ENCODE peak calls at places on chromosomes 2 and 18, in eight cellular contexts. One of them, this sample, is unnamed. For H3K27me3, the result is how much of the 10 kb centered on the place peaks cover.

GRCh38 chr2:179711375-179711774 is 150.0 kb downstream of the ZNF385B start:
- DNase-seq in mesenchymal stem cell: no peak
- DNase-seq in mesendoderm: peak
- DNase-seq in astrocyte: no peak
- DNase-seq in mammary epithelial cell: peak
- DNase-seq in heart right ventricle: no peak
- DNase-seq in HCT116: no peak
- DNase-seq in GM23248: no peak
- DNase-seq in this sample: peak

GRCh38 chr2:23562143-23562542 is 177.2 kb downstream of the KLHL29 start:
- DNase-seq in mesenchymal stem cell: no peak
- DNase-seq in heart right ventricle: no peak
- DNase-seq in mammary epithelial cell: no peak
- DNase-seq in GM23248: no peak
- DNase-seq in mesendoderm: no peak
- DNase-seq in HCT116: no peak
- DNase-seq in astrocyte: no peak
- DNase-seq in this sample: no peak

GRCh38 chr18:24189007-24189528 is 50.2 kb downstream of the CABYR start:
- DNase-seq in GM23248: peak
- DNase-seq in HCT116: no peak
- DNase-seq in mesendoderm: no peak
- DNase-seq in mammary epithelial cell: no peak
- DNase-seq in astrocyte: no peak
- DNase-seq in mesenchymal stem cell: no peak
- DNase-seq in heart right ventricle: no peak
- DNase-seq in this sample: peak

GRCh38 chr2:145220496-145220895 is 700.6 kb upstream of the ZEB2 start:
- DNase-seq in mesendoderm: no peak
- DNase-seq in mammary epithelial cell: no peak
- DNase-seq in mesenchymal stem cell: no peak
- DNase-seq in astrocyte: no peak
- DNase-seq in heart right ventricle: no peak
- DNase-seq in HCT116: no peak
- DNase-seq in GM23248: no peak
- DNase-seq in this sample: no peak

GRCh38 chr2:26471278-26471677 is 6.6 kb downstream of the OTOF start:
- DNase-seq in mesenchymal stem cell: no peak
- DNase-seq in GM23248: no peak
- DNase-seq in heart right ventricle: no peak
- DNase-seq in mammary epithelial cell: no peak
- DNase-seq in mesendoderm: peak
- DNase-seq in HCT116: no peak
- DNase-seq in astrocyte: no peak
- DNase-seq in this sample: no peak

GRCh38 chr2:24576617-24577016 is 85.6 kb downstream of the NCOA1 start:
- DNase-seq in heart right ventricle: no peak
- DNase-seq in mammary epithelial cell: no peak
- DNase-seq in GM23248: no peak
- DNase-seq in HCT116: no peak
- DNase-seq in mesendoderm: no peak
- DNase-seq in astrocyte: no peak
- DNase-seq in mesenchymal stem cell: no peak
- DNase-seq in this sample: no peak

GRCh38 chr18:13558132-13558531 is 168.2 kb downstream of the FAM210A start:
- DNase-seq in astrocyte: peak
- DNase-seq in HCT116: peak
- DNase-seq in heart right ventricle: peak
- DNase-seq in mesenchymal stem cell: peak
- DNase-seq in GM23248: peak
- DNase-seq in mammary epithelial cell: peak
- DNase-seq in mesendoderm: peak
- DNase-seq in this sample: peak

GRCh38 chr2:190649035-190649797 is at the start of gene NAB1:
- DNase-seq in mesendoderm: peak
- DNase-seq in HCT116: no peak
- DNase-seq in mesenchymal stem cell: peak
- DNase-seq in GM23248: peak
- DNase-seq in heart right ventricle: peak
- DNase-seq in astrocyte: no peak
- DNase-seq in mammary epithelial cell: peak
- DNase-seq in this sample: peak

GRCh38 chr2:152505495-152505906 is 170.5 kb downstream of the FMNL2 start:
- DNase-seq in HCT116: no peak
- DNase-seq in astrocyte: peak
- DNase-seq in mammary epithelial cell: peak
- DNase-seq in heart right ventricle: no peak
- DNase-seq in GM23248: peak
- DNase-seq in mesendoderm: no peak
- DNase-seq in mesenchymal stem cell: peak
- DNase-seq in this sample: no peak

GRCh38 chr2:98134138-98134537 is 47.2 kb downstream of the VWA3B start:
- DNase-seq in mesendoderm: peak
- DNase-seq in astrocyte: peak
- DNase-seq in heart right ventricle: peak
- DNase-seq in mammary epithelial cell: no peak
- DNase-seq in mesenchymal stem cell: no peak
- DNase-seq in GM23248: peak
- DNase-seq in HCT116: no peak
- DNase-seq in this sample: no peak

DNA sequence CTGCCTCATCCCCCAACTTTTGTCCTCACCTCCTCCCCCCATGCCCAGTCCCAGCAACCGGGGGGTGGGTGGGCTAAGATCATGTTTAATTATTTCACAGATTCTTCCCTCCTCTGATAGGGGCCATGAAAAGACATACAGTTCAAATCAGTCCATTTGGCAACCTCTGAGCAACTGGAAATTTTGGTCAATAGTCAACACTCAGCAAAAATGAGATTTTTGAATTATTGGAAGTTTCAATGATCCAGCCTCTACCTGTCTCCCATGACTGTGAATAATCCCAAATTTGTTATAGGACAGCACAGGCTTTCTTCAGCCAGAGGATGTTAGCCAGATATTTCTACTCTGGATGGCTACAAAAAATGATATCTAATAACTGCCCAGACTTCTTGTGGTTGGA is 549.9 kb downstream of the TNS1 start:
- DNase-seq in astrocyte: no peak
- DNase-seq in mesenchymal stem cell: no peak
- DNase-seq in heart right ventricle: no peak
- DNase-seq in HCT116: no peak
- DNase-seq in mammary epithelial cell: no peak
- DNase-seq in mesendoderm: no peak
- DNase-seq in GM23248: no peak
- DNase-seq in this sample: no peak
- H3K27me3 ChIP-seq in astrocyte: under half
- H3K27me3 ChIP-seq in mesenchymal stem cell: under half
- H3K27me3 ChIP-seq in heart right ventricle: under half
- H3K27me3 ChIP-seq in HCT116: under half
- H3K27me3 ChIP-seq in mammary epithelial cell: under half
- H3K27me3 ChIP-seq in mesendoderm: under half
- H3K27me3 ChIP-seq in GM23248: under half
- H3K27me3 ChIP-seq in this sample: under half

GRCh38 chr2:119451336-119452050 is 19.8 kb downstream of the TMEM37 start:
- DNase-seq in mesenchymal stem cell: no peak
- DNase-seq in mesendoderm: no peak
- DNase-seq in heart right ventricle: no peak
- DNase-seq in mammary epithelial cell: no peak
- DNase-seq in GM23248: no peak
- DNase-seq in HCT116: no peak
- DNase-seq in astrocyte: no peak
- DNase-seq in this sample: no peak

GRCh38 chr2:119453972-119454593 is 22.4 kb downstream of the TMEM37 start:
- DNase-seq in heart right ventricle: no peak
- DNase-seq in astrocyte: no peak
- DNase-seq in mesendoderm: no peak
- DNase-seq in HCT116: no peak
- DNase-seq in GM23248: no peak
- DNase-seq in mammary epithelial cell: no peak
- DNase-seq in mesenchymal stem cell: no peak
- DNase-seq in this sample: no peak

GRCh38 chr2:119449526-119449925 is 17.9 kb downstream of the TMEM37 start:
- DNase-seq in mesenchymal stem cell: no peak
- DNase-seq in mesendoderm: no peak
- DNase-seq in astrocyte: no peak
- DNase-seq in GM23248: no peak
- DNase-seq in mammary epithelial cell: no peak
- DNase-seq in HCT116: no peak
- DNase-seq in heart right ventricle: no peak
- DNase-seq in this sample: no peak

GRCh38 chr2:119460076-119460475 is 28.4 kb downstream of the TMEM37 start:
- DNase-seq in GM23248: peak
- DNase-seq in HCT116: no peak
- DNase-seq in mesendoderm: no peak
- DNase-seq in heart right ventricle: no peak
- DNase-seq in astrocyte: no peak
- DNase-seq in mesenchymal stem cell: no peak
- DNase-seq in mammary epithelial cell: peak
- DNase-seq in this sample: no peak

DNA sequence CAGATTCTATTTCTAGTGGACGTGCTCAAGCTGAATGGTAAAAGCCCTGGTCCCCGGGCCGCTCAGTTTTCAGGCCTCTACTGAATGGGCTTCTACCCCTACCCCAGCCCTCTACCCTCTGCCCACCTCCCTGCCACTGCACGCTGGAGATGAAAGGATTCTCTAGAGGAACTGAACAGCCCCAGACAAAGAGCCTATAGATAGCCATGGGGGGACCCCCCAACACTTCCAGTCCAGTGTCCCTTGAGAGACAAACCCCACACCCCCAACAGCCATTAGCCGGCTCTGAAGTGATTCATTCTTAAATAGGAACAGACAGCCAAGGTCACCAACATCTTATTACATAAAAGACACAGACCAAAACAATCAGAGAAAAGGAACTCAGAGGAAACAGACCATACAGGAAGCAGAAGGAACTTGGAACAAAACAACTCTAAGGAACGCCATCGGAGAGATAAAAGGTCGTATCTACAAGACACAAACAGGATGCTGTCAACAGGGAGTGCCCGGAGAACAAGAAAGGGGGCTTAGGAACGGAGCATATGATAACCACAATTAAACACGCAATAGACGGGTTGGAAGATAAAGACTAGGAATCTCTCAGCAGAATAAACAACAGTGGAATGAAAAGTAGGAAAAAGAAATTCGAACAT is 23.5 kb downstream of the TMEM37 start:
- DNase-seq in heart right ventricle: no peak
- DNase-seq in GM23248: no peak
- DNase-seq in astrocyte: no peak
- DNase-seq in HCT116: no peak
- DNase-seq in mesendoderm: no peak
- DNase-seq in mesenchymal stem cell: no peak
- DNase-seq in mammary epithelial cell: no peak
- DNase-seq in this sample: no peak
- H3K27me3 ChIP-seq in heart right ventricle: under half
- H3K27me3 ChIP-seq in GM23248: under half
- H3K27me3 ChIP-seq in astrocyte: under half
- H3K27me3 ChIP-seq in HCT116: under half
- H3K27me3 ChIP-seq in mesendoderm: under half
- H3K27me3 ChIP-seq in mesenchymal stem cell: under half
- H3K27me3 ChIP-seq in mammary epithelial cell: under half
- H3K27me3 ChIP-seq in this sample: under half

GRCh38 chr2:194883711-194884110 is 773.3 kb upstream of the SLC39A10 start:
- DNase-seq in GM23248: no peak
- DNase-seq in mesendoderm: no peak
- DNase-seq in heart right ventricle: no peak
- DNase-seq in mesenchymal stem cell: no peak
- DNase-seq in HCT116: no peak
- DNase-seq in mammary epithelial cell: no peak
- DNase-seq in astrocyte: no peak
- DNase-seq in this sample: no peak
- H3K27me3 ChIP-seq in GM23248: under half
- H3K27me3 ChIP-seq in mesendoderm: under half
- H3K27me3 ChIP-seq in heart right ventricle: under half
- H3K27me3 ChIP-seq in mesenchymal stem cell: under half
- H3K27me3 ChIP-seq in HCT116: under half
- H3K27me3 ChIP-seq in mammary epithelial cell: under half
- H3K27me3 ChIP-seq in astrocyte: under half
- H3K27me3 ChIP-seq in this sample: under half

GRCh38 chr2:170712653-170713279 is 2.4 kb upstream of the SP5 start:
- DNase-seq in mesendoderm: peak
- DNase-seq in HCT116: no peak
- DNase-seq in heart right ventricle: no peak
- DNase-seq in astrocyte: no peak
- DNase-seq in GM23248: no peak
- DNase-seq in mammary epithelial cell: no peak
- DNase-seq in mesenchymal stem cell: no peak
- DNase-seq in this sample: no peak
- H3K27me3 ChIP-seq in mesendoderm: under half
- H3K27me3 ChIP-seq in HCT116: under half
- H3K27me3 ChIP-seq in heart right ventricle: half or more
- H3K27me3 ChIP-seq in astrocyte: half or more
- H3K27me3 ChIP-seq in GM23248: half or more
- H3K27me3 ChIP-seq in mammary epithelial cell: half or more
- H3K27me3 ChIP-seq in mesenchymal stem cell: half or more
- H3K27me3 ChIP-seq in this sample: under half

DNA sequence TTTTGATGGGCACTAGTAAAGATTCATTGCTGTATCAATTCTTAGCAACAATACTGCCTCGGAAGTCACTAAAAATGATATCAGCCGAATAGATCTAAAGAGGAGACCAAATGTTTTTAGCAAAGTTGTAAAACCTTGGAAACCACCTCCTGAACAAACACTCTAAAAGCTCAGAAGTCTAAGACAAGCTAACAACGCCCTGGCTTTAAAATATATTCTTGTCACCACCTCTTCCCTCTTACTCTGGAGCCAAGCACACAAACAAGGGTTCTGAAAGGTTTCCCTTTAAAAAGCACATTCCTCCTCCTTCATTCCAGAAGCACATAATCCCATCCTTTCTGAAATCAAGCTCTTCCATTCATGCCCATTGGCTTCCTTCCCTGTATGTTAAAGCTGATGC is 382.0 kb downstream of the LNPK start:
- DNase-seq in mesenchymal stem cell: no peak
- DNase-seq in astrocyte: no peak
- DNase-seq in HCT116: no peak
- DNase-seq in mammary epithelial cell: no peak
- DNase-seq in GM23248: no peak
- DNase-seq in heart right ventricle: no peak
- DNase-seq in mesendoderm: no peak
- DNase-seq in this sample: no peak
- H3K27me3 ChIP-seq in mesenchymal stem cell: under half
- H3K27me3 ChIP-seq in astrocyte: under half
- H3K27me3 ChIP-seq in HCT116: under half
- H3K27me3 ChIP-seq in mammary epithelial cell: under half
- H3K27me3 ChIP-seq in GM23248: under half
- H3K27me3 ChIP-seq in heart right ventricle: under half
- H3K27me3 ChIP-seq in mesendoderm: under half
- H3K27me3 ChIP-seq in this sample: under half